ENCODE peak calls at places on chromosomes 3 and 15, in ten cellular contexts. N is posterior vena cava; W is ELR; P is dermis microvascular lymphatic vessel endothelial cell; C is DMS 273 treated with DMSO at 0.1 percent for 48 hours; E is osteocyte; D is NCI-H524; K is foreskin fibroblast; Y is ACHN; R is effector memory CD8-positive, alpha-beta T cell. F is an unnamed sample.

GRCh38 chr3:189049458-189050231 is 122.1 kb upstream of the TPRG1 start:
- DNase-seq in N (no peak), W (peak), P (no peak), C (no peak), E (no peak), D (no peak), K (no peak), Y (peak), R (no peak), F (no peak)

GRCh38 chr3:173529062-173529711 is 131.6 kb downstream of the NLGN1 start:
- DNase-seq in N (no peak), W (peak), P (no peak), C (no peak), E (no peak), D (peak), K (peak), Y (peak), R (no peak), F (no peak)

GRCh38 chr3:45601156-45601555 is 6.6 kb downstream of the LIMD1 start:
- DNase-seq in N (no peak), W (no peak), P (no peak), C (no peak), E (no peak), D (no peak), K (no peak), Y (no peak), R (no peak), F (no peak)

GRCh38 chr3:170331143-170331542 is 26.4 kb upstream of the SKIL start:
- DNase-seq in N (no peak), W (no peak), P (no peak), C (no peak), E (peak), D (no peak), K (no peak), Y (no peak), R (no peak), F (no peak)

GRCh38 chr3:111159391-111159790 is 87.8 kb downstream of the NECTIN3 start:
- DNase-seq in N (no peak), W (peak), P (no peak), C (no peak), E (no peak), D (no peak), K (peak), Y (no peak), R (no peak), F (no peak)

GRCh38 chr15:74196175-74196574 is 6.4 kb downstream of the STRA6 start:
- DNase-seq in N (peak), W (peak), P (no peak), C (no peak), E (no peak), D (no peak), K (peak), Y (peak), R (no peak), F (peak)

GRCh38 chr15:85897818-85898717 is 103.3 kb upstream of the KLHL25 start:
- DNase-seq in N (no peak), W (no peak), P (no peak), C (no peak), E (no peak), D (peak), K (no peak), Y (no peak), R (no peak), F (no peak)

GRCh38 chr15:43514241-43515057 is 3.0 kb upstream of the MAP1A start:
- DNase-seq in N (peak), W (peak), P (no peak), C (peak), E (no peak), D (peak), K (peak), Y (peak), R (no peak), F (no peak)

GRCh38 chr3:51710631-51711351 is 3.9 kb downstream of the GRM2 start:
- DNase-seq in N (peak), W (peak), P (no peak), C (no peak), E (peak), D (peak), K (peak), Y (peak), R (no peak), F (no peak)

GRCh38 chr3:169865176-169865800 is 4.4 kb downstream of the LRRC31 start:
- DNase-seq in N (no peak), W (no peak), P (no peak), C (no peak), E (no peak), D (no peak), K (no peak), Y (no peak), R (no peak), F (no peak)

GRCh38 chr15:98658831-98659699 is 10.7 kb downstream of the IGF1R start:
- DNase-seq in N (no peak), W (peak), P (no peak), C (no peak), E (no peak), D (peak), K (peak), Y (peak), R (peak), F (peak)

GRCh38 chr3:14369675-14370669 is 32.4 kb upstream of the SLC6A6 start:
- DNase-seq in N (no peak), W (peak), P (no peak), C (no peak), E (no peak), D (peak), K (no peak), Y (peak), R (no peak), F (no peak)